ENCODE peak calls at places on chromosomes 16 and 17, in seven cellular contexts. X is effector memory CD4-positive, alpha-beta T cell; T is sciatic nerve; W is body of pancreas; G is C1 segment of cervical spinal cord; E is GM10248; Y is posterior cingulate gyrus. H is an unnamed sample.
A peak's percentile ranks its signal among the peaks of the same experiment; 100 is the strongest.

GRCh38 chr16:5668553-5668952 is 571.0 kb upstream of the EEF2KMT start:
- DNase-seq in X (no peak), T (no peak), W (no peak), G (no peak), E (no peak), Y (no peak), H (no peak)

GRCh38 chr16:22161999-22162657 is at the start of gene SDR42E2:
- DNase-seq in X (peak; percentile 4), T (no peak), W (peak; percentile 57), G (no peak), E (peak; percentile 45), Y (no peak), H (peak; percentile 18)

GRCh38 chr16:81041696-81042095 is 6.1 kb downstream of the ATMIN start:
- DNase-seq in X (no peak), T (no peak), W (no peak), G (no peak), E (no peak), Y (no peak), H (no peak)

GRCh38 chr16:58515871-58516767 is 802 bp downstream of the SETD6 start:
- DNase-seq in X (peak; percentile 17), T (no peak), W (peak; percentile 85), G (no peak), E (peak; percentile 67), Y (no peak), H (peak; percentile 24)

GRCh38 chr16:4176794-4177438 is 60.7 kb upstream of the ADCY9 start:
- DNase-seq in X (no peak), T (no peak), W (no peak), G (no peak), E (peak; percentile 68), Y (peak; percentile 45), H (no peak)

GRCh38 chr17:40499551-40500189 is 1.8 kb downstream of the TNS4 start:
- DNase-seq in X (no peak), T (peak; percentile 87), W (peak; percentile 93), G (no peak), E (no peak), Y (peak; percentile 18), H (no peak)

GRCh38 chr17:604719-605118 is 109.9 kb downstream of the VPS53 start:
- DNase-seq in X (no peak), T (no peak), W (no peak), G (no peak), E (no peak), Y (no peak), H (no peak)

GRCh38 chr17:77371888-77372443 is 231.2 kb downstream of the SEC14L1 start:
- DNase-seq in X (no peak), T (no peak), W (no peak), G (no peak), E (no peak), Y (no peak), H (peak; percentile 38)

GRCh38 chr17:13575922-13576419 is 25.8 kb downstream of the HS3ST3A1 start:
- DNase-seq in X (no peak), T (no peak), W (no peak), G (no peak), E (no peak), Y (no peak), H (no peak)

GRCh38 chr17:82023447-82024241 is 539 bp downstream of the LRRC45 start:
- DNase-seq in X (no peak), T (no peak), W (peak; percentile 41), G (no peak), E (no peak), Y (no peak), H (no peak)

GRCh38 chr17:41588126-41588810 is 1.6 kb upstream of the KRT14 start:
- DNase-seq in X (no peak), T (no peak), W (no peak), G (no peak), E (no peak), Y (no peak), H (no peak)

GRCh38 chr16:89505204-89506112 is 2.7 kb upstream of the SPG7 start:
- DNase-seq in X (peak; percentile 82), T (peak; percentile 93), W (peak; percentile 87), G (no peak), E (peak; percentile 81), Y (no peak), H (peak; percentile 82)

GRCh38 chr16:19094542-19095365 is 19.0 kb upstream of the ITPRIPL2 start:
- DNase-seq in X (no peak), T (no peak), W (peak; percentile 75), G (no peak), E (no peak), Y (no peak), H (no peak)

GRCh38 chr16:2033057-2033911 is 6.6 kb downstream of the NHERF2 start:
- DNase-seq in X (no peak), T (peak; percentile 86), W (peak; percentile 42), G (no peak), E (no peak), Y (peak; percentile 84), H (no peak)

GRCh38 chr16:2811703-2812471 is 5.2 kb upstream of the PRSS21 start:
- DNase-seq in X (no peak), T (peak; percentile 32), W (no peak), G (no peak), E (no peak), Y (no peak), H (no peak)